ENCODE peak calls at places on chromosomes 1 and 21, in eight cellular contexts. E, V, D, H, M, L, O and F are unnamed samples.

GRCh38 chr21:39386194-39386593 is 37.3 kb upstream of the HMGN1 start:
- DNase-seq in M (no peak), L (no peak), V (no peak), O (no peak), H (no peak), D (peak), E (peak), F (no peak)

GRCh38 chr21:34554227-34554626 is 42.2 kb upstream of the KCNE1 start:
- DNase-seq in L (no peak), H (no peak), M (no peak), D (no peak), E (no peak), V (no peak), O (no peak), F (no peak)

GRCh38 chr1:220093361-220094015 is 444 bp upstream of the IARS2 start:
- DNase-seq in O (no peak), E (no peak), H (no peak), M (no peak), D (no peak), V (peak), L (no peak), F (no peak)

GRCh38 chr21:41402231-41402630 is 23.8 kb upstream of the MX1 start:
- DNase-seq in V (no peak), D (no peak), L (no peak), E (no peak), O (no peak), H (no peak), M (no peak), F (no peak)

GRCh38 chr1:34477632-34478141 is 277.2 kb upstream of the GJB5 start:
- DNase-seq in D (no peak), O (no peak), E (no peak), V (no peak), H (no peak), L (no peak), M (no peak), F (no peak)

GRCh38 chr1:15951341-15952153 is 24.4 kb downstream of the ZBTB17 start:
- DNase-seq in E (no peak), M (peak), D (no peak), H (no peak), L (no peak), V (no peak), O (no peak), F (no peak)

GRCh38 chr1:151026460-151026859 is 9.9 kb upstream of the BNIPL start:
- DNase-seq in M (no peak), D (no peak), H (no peak), V (no peak), E (no peak), O (no peak), L (no peak), F (no peak)

GRCh38 chr1:50268049-50268448 is 155.2 kb downstream of the DMRTA2 start:
- DNase-seq in L (no peak), D (peak), E (no peak), O (peak), H (peak), V (peak), M (no peak), F (no peak)

GRCh38 chr1:204990059-204990664 is 52.9 kb upstream of the CNTN2 start:
- DNase-seq in H (no peak), E (no peak), M (no peak), D (no peak), V (no peak), O (no peak), L (no peak), F (no peak)

GRCh38 chr1:55684131-55684650 is 469.0 kb upstream of the USP24 start:
- DNase-seq in D (no peak), V (peak), E (no peak), L (no peak), H (no peak), O (no peak), M (no peak), F (no peak)

GRCh38 chr1:228238461-228238860 is 30.6 kb downstream of the OBSCN start:
- DNase-seq in M (no peak), V (no peak), E (no peak), D (no peak), O (no peak), H (no peak), L (no peak), F (no peak)

GRCh38 chr1:219372916-219373615 is 199.4 kb downstream of the LYPLAL1 start:
- DNase-seq in H (no peak), V (no peak), E (no peak), M (no peak), D (no peak), O (no peak), L (no peak), F (no peak)